ENCODE peak calls at places on chromosome 15, in four cellular contexts. R is NCI-H2171 treated with DMSO at 0.1 percent for 48 hours, U is EL, F is fibroblast of mammary gland. G is an unnamed sample.

GRCh38 chr15:53472883-53473282 is 286.6 kb downstream of the WDR72 start:
- DNase-seq in F (no peak), R (no peak), U (no peak), G (no peak)

GRCh38 chr15:72176155-72176554 is 21.4 kb downstream of the GRAMD2A start:
- DNase-seq in R (no peak), F (no peak), U (no peak), G (peak)

GRCh38 chr15:47577476-47577875 is 139.8 kb upstream of the SEMA6D start:
- DNase-seq in U (no peak), R (peak), F (no peak), G (no peak)

GRCh38 chr15:38588672-38589071 is 24.1 kb upstream of the RASGRP1 start:
- DNase-seq in U (peak), R (no peak), F (no peak), G (no peak)

GRCh38 chr15:99421172-99421656 is 144.6 kb upstream of the MEF2A start:
- DNase-seq in R (peak), U (no peak), F (no peak), G (no peak)

GRCh38 chr15:91867581-91868026 is 14.1 kb downstream of the SLCO3A1 start:
- DNase-seq in F (peak), R (peak), U (peak), G (peak)

GRCh38 chr15:59165726-59166125 is 40.9 kb upstream of the LDHAL6B start:
- DNase-seq in F (no peak), U (no peak), R (peak), G (peak)

GRCh38 chr15:62067448-62068044 is 769 bp downstream of the C2CD4A start:
- DNase-seq in F (no peak), U (peak), R (peak), G (peak)

GRCh38 chr15:87959080-87959479 is 297.5 kb downstream of the NTRK3 start:
- DNase-seq in R (no peak), F (no peak), U (no peak), G (no peak)

GRCh38 chr15:100559330-100559729 is 30.6 kb upstream of the CERS3 start:
- DNase-seq in R (no peak), U (peak), F (peak), G (no peak)

GRCh38 chr15:83533548-83533947 is 86.4 kb downstream of the SH3GL3 start:
- DNase-seq in U (no peak), R (no peak), F (no peak), G (no peak)

GRCh38 chr15:44159492-44159891 is 35.6 kb downstream of the FRMD5 start:
- DNase-seq in U (no peak), F (no peak), R (no peak), G (no peak)

GRCh38 chr15:75921732-75922703 is 18.3 kb downstream of the FBXO22 start:
- DNase-seq in U (peak), R (peak), F (peak), G (no peak)

GRCh38 chr15:93865610-93866009 is 365.8 kb upstream of the MCTP2 start:
- DNase-seq in F (no peak), R (peak), U (no peak), G (no peak)